ENCODE peak calls at places on chromosomes 1 and 21, in four cellular contexts. L is HepG2, Y is GM12878, K is K562. G is an unnamed sample.

GRCh38 chr1:175409938-175410337 is 217.4 kb upstream of the KIAA0040 start:
- DNase-seq in L (no peak), Y (no peak), K (peak), G (no peak)

GRCh38 chr1:234234199-234234598 is 139.1 kb upstream of the COA6 start:
- DNase-seq in L (no peak), Y (no peak), K (no peak), G (no peak)

GRCh38 chr1:44377925-44378784 is 23.1 kb upstream of the ERI3 start:
- DNase-seq in L (peak), Y (no peak), K (peak), G (peak)

GRCh38 chr1:87329756-87330200 is 1.1 kb downstream of the LMO4 start:
- DNase-seq in L (no peak), Y (no peak), K (no peak), G (no peak)

GRCh38 chr21:26840912-26841311 is 4.3 kb downstream of the ADAMTS1 start:
- DNase-seq in L (no peak), Y (no peak), K (no peak), G (no peak)

GRCh38 chr21:23695449-23695848 is 1911.8 kb downstream of the MRPL39 start:
- DNase-seq in L (no peak), Y (no peak), K (no peak), G (no peak)

GRCh38 chr1:179283992-179284391 is 9.6 kb upstream of the SOAT1 start:
- DNase-seq in L (no peak), Y (no peak), K (no peak), G (no peak)

GRCh38 chr1:230827081-230827681 is 41.1 kb downstream of the C1orf198 start:
- DNase-seq in L (peak), Y (no peak), K (no peak), G (no peak)

GRCh38 chr1:108009603-108010195 is 44.7 kb upstream of the VAV3 start:
- DNase-seq in L (no peak), Y (no peak), K (no peak), G (no peak)

GRCh38 chr1:21290546-21290944 is 282 bp upstream of the ECE1 start:
- DNase-seq in L (no peak), Y (peak), K (no peak), G (no peak)

GRCh38 chr1:6105218-6105679 is 59.6 kb downstream of the KCNAB2 start:
- DNase-seq in L (no peak), Y (no peak), K (no peak), G (no peak)

GRCh38 chr1:33336580-33336979 is 15.7 kb upstream of the A3GALT2 start:
- DNase-seq in L (no peak), Y (no peak), K (no peak), G (no peak)

GRCh38 chr1:6635910-6636760 is 11.5 kb downstream of the THAP3 start:
- DNase-seq in L (no peak), Y (no peak), K (no peak), G (no peak)

GRCh38 chr21:45392206-45392971 is 12.6 kb upstream of the COL18A1 start:
- DNase-seq in L (no peak), Y (no peak), K (no peak), G (no peak)

GRCh38 chr1:228850141-228851100 is 115.1 kb downstream of the RHOU start:
- DNase-seq in L (no peak), Y (no peak), K (no peak), G (no peak)

GRCh38 chr21:42088658-42089057 is 17.5 kb downstream of the UMODL1 start:
- DNase-seq in L (no peak), Y (no peak), K (no peak), G (no peak)

GRCh38 chr1:94949681-94950661 is 23.1 kb upstream of the CNN3 start:
- DNase-seq in L (peak), Y (no peak), K (no peak), G (no peak)

GRCh38 chr1:155499263-155499662 is 63.3 kb downstream of the ASH1L start:
- DNase-seq in L (peak), Y (no peak), K (no peak), G (no peak)

GRCh38 chr1:41919764-41920397 is 1.2 kb upstream of the HIVEP3 start:
- DNase-seq in L (no peak), Y (peak), K (peak), G (peak)

GRCh38 chr1:36532810-36533401 is 50.2 kb upstream of the CSF3R start:
- DNase-seq in L (no peak), Y (no peak), K (no peak), G (no peak)

GRCh38 chr1:116764906-116765862 is 11.0 kb downstream of the CD2 start:
- DNase-seq in L (no peak), Y (no peak), K (no peak), G (no peak)

GRCh38 chr21:27831821-27832569 is 865.1 kb upstream of the ADAMTS5 start:
- DNase-seq in L (no peak), Y (no peak), K (no peak), G (no peak)

GRCh38 chr1:218933526-218933925 is 240.2 kb upstream of the LYPLAL1 start:
- DNase-seq in L (no peak), Y (no peak), K (no peak), G (no peak)

GRCh38 chr1:234509457-234510328 is 30.7 kb upstream of the TARBP1 start:
- DNase-seq in L (no peak), Y (no peak), K (no peak), G (no peak)

GRCh38 chr1:54792686-54793282 is 8.3 kb downstream of the TTC22 start:
- DNase-seq in L (no peak), Y (no peak), K (no peak), G (no peak)

GRCh38 chr1:226632169-226632884 is 83.8 kb downstream of the STUM start:
- DNase-seq in L (no peak), Y (no peak), K (no peak), G (no peak)

GRCh38 chr1:78048446-78048845 is 2.7 kb downstream of the GIPC2 start:
- DNase-seq in L (no peak), Y (no peak), K (no peak), G (no peak)

GRCh38 chr1:223628233-223628632 is 37.3 kb downstream of the CAPN8 start:
- DNase-seq in L (peak), Y (no peak), K (peak), G (peak)

GRCh38 chr21:38178653-38179503 is 77.9 kb upstream of the KCNJ15 start:
- DNase-seq in L (no peak), Y (no peak), K (no peak), G (no peak)

GRCh38 chr21:33441489-33442477 is 38.0 kb downstream of the TMEM50B start:
- DNase-seq in L (no peak), Y (peak), K (no peak), G (no peak)

GRCh38 chr21:28069446-28069845 is 923.2 kb downstream of the LTN1 start:
- DNase-seq in L (no peak), Y (no peak), K (no peak), G (no peak)

GRCh38 chr1:155166373-155167165 is 6.5 kb downstream of the KRTCAP2 start:
- DNase-seq in L (no peak), Y (no peak), K (peak), G (peak)

GRCh38 chr1:109113787-109114568 is at the start of gene ELAPOR1:
- DNase-seq in L (no peak), Y (no peak), K (no peak), G (no peak)

GRCh38 chr1:224635356-224635755 is 19.2 kb downstream of the CNIH3 start:
- DNase-seq in L (no peak), Y (no peak), K (no peak), G (no peak)

GRCh38 chr1:164240081-164240480 is 318.9 kb upstream of the PBX1 start:
- DNase-seq in L (no peak), Y (no peak), K (no peak), G (no peak)

GRCh38 chr21:32459972-32460371 is 47.5 kb downstream of the EVA1C start:
- DNase-seq in L (no peak), Y (no peak), K (no peak), G (no peak)

GRCh38 chr1:117210831-117211261 is at the start of gene VTCN1:
- DNase-seq in L (no peak), Y (no peak), K (no peak), G (no peak)

GRCh38 chr1:163083690-163084089 is 14.5 kb downstream of the RGS4 start:
- DNase-seq in L (no peak), Y (no peak), K (no peak), G (no peak)

GRCh38 chr1:40316595-40317393 is at the start of gene COL9A2:
- DNase-seq in L (peak), Y (no peak), K (peak), G (peak)
- TF ChIP-seq FOXM1 in L (no peak), Y (no peak), K (no peak), G (no peak)

GRCh38 chr1:1397839-1398523 is 1.2 kb downstream of the CCNL2 start:
- DNase-seq in L (peak), Y (no peak), K (peak), G (no peak)
- TF ChIP-seq TARDBP in L (no peak), Y (no peak), K (no peak), G (no peak)

DNA sequence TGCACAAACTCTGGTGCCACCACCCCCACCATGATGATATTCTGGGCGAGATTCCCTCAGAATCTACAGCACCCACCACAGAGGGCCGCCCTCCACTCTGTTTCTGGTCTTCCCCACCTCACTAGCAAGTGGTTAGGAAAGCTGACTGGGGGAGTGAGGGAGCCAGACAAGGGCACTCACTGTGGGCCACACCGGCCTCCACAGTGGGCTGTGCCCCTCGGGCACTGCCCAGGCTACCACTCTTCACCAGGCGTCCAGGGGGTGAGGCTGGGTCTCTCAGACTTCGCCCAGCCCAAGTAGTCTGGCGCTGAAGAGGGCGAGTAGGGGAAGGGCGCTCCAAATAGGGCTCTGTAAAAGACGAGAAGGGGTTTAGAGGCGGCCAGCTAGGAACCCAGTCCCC is 11.2 kb upstream of the GATAD2B start:
- DNase-seq in L (no peak), Y (no peak), K (no peak), G (no peak)
- TF ChIP-seq FOXM1 in L (no peak), Y (no peak), K (no peak), G (no peak)

GRCh38 chr1:169601096-169601881 is 15.0 kb upstream of the F5 start:
- DNase-seq in L (peak), Y (peak), K (peak), G (peak)
- TF ChIP-seq TARDBP in L (no peak), Y (no peak), K (no peak), G (no peak)

GRCh38 chr1:16717174-16718108 is 22.9 kb upstream of the RNU1-4 start:
- DNase-seq in L (no peak), Y (no peak), K (peak), G (peak)

GRCh38 chr1:16718908-16719533 is 21.3 kb upstream of the RNU1-4 start:
- DNase-seq in L (no peak), Y (no peak), K (peak), G (peak)

GRCh38 chr1:16720403-16721223 is 19.7 kb upstream of the RNU1-4 start:
- DNase-seq in L (no peak), Y (no peak), K (peak), G (peak)

GRCh38 chr1:16721871-16722641 is 18.3 kb upstream of the RNU1-4 start:
- DNase-seq in L (no peak), Y (no peak), K (no peak), G (peak)

GRCh38 chr1:16719571-16720402 is 20.5 kb upstream of the RNU1-4 start:
- DNase-seq in L (no peak), Y (no peak), K (peak), G (peak)
- TF ChIP-seq FOXM1 in L (no peak), Y (no peak), K (no peak), G (no peak)